ENCODE peak calls at places on chromosome 7, in five cellular contexts. One of them, this sample, is unnamed.

GRCh38 chr7:107913846-107914245 is 22.9 kb downstream of the DLD start:
- DNase-seq in NCI-H82: no peak
- DNase-seq in dermis blood vessel endothelial cell: no peak
- DNase-seq in Daoy: no peak
- DNase-seq in SHP77: no peak
- DNase-seq in this sample: no peak

GRCh38 chr7:5514440-5515035 is 90.9 kb upstream of the TNRC18 start:
- DNase-seq in NCI-H82: no peak
- DNase-seq in dermis blood vessel endothelial cell: no peak
- DNase-seq in Daoy: no peak
- DNase-seq in SHP77: no peak
- DNase-seq in this sample: peak

GRCh38 chr7:132029369-132030160 is 473.1 kb upstream of the PODXL start:
- DNase-seq in NCI-H82: no peak
- DNase-seq in dermis blood vessel endothelial cell: no peak
- DNase-seq in Daoy: peak
- DNase-seq in SHP77: no peak
- DNase-seq in this sample: no peak

GRCh38 chr7:92056276-92056675 is 78.0 kb downstream of the CYP51A1 start:
- DNase-seq in NCI-H82: peak
- DNase-seq in dermis blood vessel endothelial cell: no peak
- DNase-seq in Daoy: no peak
- DNase-seq in SHP77: no peak
- DNase-seq in this sample: no peak

GRCh38 chr7:41445432-41445831 is 257.5 kb downstream of the INHBA start:
- DNase-seq in NCI-H82: no peak
- DNase-seq in dermis blood vessel endothelial cell: no peak
- DNase-seq in Daoy: no peak
- DNase-seq in SHP77: no peak
- DNase-seq in this sample: no peak

GRCh38 chr7:73557397-73558257 is at the start of gene BCL7B:
- DNase-seq in NCI-H82: peak
- DNase-seq in dermis blood vessel endothelial cell: peak
- DNase-seq in Daoy: peak
- DNase-seq in SHP77: peak
- DNase-seq in this sample: peak

GRCh38 chr7:101550641-101551531 is 78.2 kb downstream of the MYL10 start:
- DNase-seq in NCI-H82: no peak
- DNase-seq in dermis blood vessel endothelial cell: no peak
- DNase-seq in Daoy: peak
- DNase-seq in SHP77: no peak
- DNase-seq in this sample: peak

GRCh38 chr7:1849351-1849951 is 179.4 kb downstream of the ELFN1 start:
- DNase-seq in NCI-H82: no peak
- DNase-seq in dermis blood vessel endothelial cell: no peak
- DNase-seq in Daoy: no peak
- DNase-seq in SHP77: no peak
- DNase-seq in this sample: no peak

GRCh38 chr7:26369519-26370385 is 78.1 kb downstream of the SNX10 start:
- DNase-seq in NCI-H82: peak
- DNase-seq in dermis blood vessel endothelial cell: peak
- DNase-seq in Daoy: peak
- DNase-seq in SHP77: peak
- DNase-seq in this sample: peak

GRCh38 chr7:117179701-117180100 is 143.2 kb downstream of the WNT2 start:
- DNase-seq in NCI-H82: no peak
- DNase-seq in dermis blood vessel endothelial cell: no peak
- DNase-seq in Daoy: no peak
- DNase-seq in SHP77: no peak
- DNase-seq in this sample: no peak

GRCh38 chr7:127845497-127846214 is 185.6 kb downstream of the LRRC4 start:
- DNase-seq in NCI-H82: peak
- DNase-seq in dermis blood vessel endothelial cell: no peak
- DNase-seq in Daoy: no peak
- DNase-seq in SHP77: no peak
- DNase-seq in this sample: no peak

GRCh38 chr7:28708458-28708951 is 249.6 kb downstream of the TRIL start:
- DNase-seq in NCI-H82: peak
- DNase-seq in dermis blood vessel endothelial cell: no peak
- DNase-seq in Daoy: no peak
- DNase-seq in SHP77: no peak
- DNase-seq in this sample: no peak

GRCh38 chr7:94423865-94424264 is 29.2 kb downstream of the COL1A2 start:
- DNase-seq in NCI-H82: no peak
- DNase-seq in dermis blood vessel endothelial cell: no peak
- DNase-seq in Daoy: no peak
- DNase-seq in SHP77: no peak
- DNase-seq in this sample: no peak

GRCh38 chr7:113119429-113119828 is 1.1 kb upstream of the SMIM30 start:
- DNase-seq in NCI-H82: no peak
- DNase-seq in dermis blood vessel endothelial cell: no peak
- DNase-seq in Daoy: no peak
- DNase-seq in SHP77: no peak
- DNase-seq in this sample: no peak

GRCh38 chr7:8068892-8069686 is 100.5 kb downstream of the GLCCI1 start:
- DNase-seq in NCI-H82: no peak
- DNase-seq in dermis blood vessel endothelial cell: no peak
- DNase-seq in Daoy: no peak
- DNase-seq in SHP77: no peak
- DNase-seq in this sample: peak

GRCh38 chr7:55526770-55527169 is 45.5 kb downstream of the VOPP1 start:
- DNase-seq in NCI-H82: peak
- DNase-seq in dermis blood vessel endothelial cell: no peak
- DNase-seq in Daoy: no peak
- DNase-seq in SHP77: no peak
- DNase-seq in this sample: peak

GRCh38 chr7:70406419-70407189 is 725.3 kb upstream of the GALNT17 start:
- DNase-seq in NCI-H82: peak
- DNase-seq in dermis blood vessel endothelial cell: no peak
- DNase-seq in Daoy: no peak
- DNase-seq in SHP77: no peak
- DNase-seq in this sample: no peak

GRCh38 chr7:45882465-45882810 is 5.8 kb upstream of the IGFBP1 start:
- DNase-seq in NCI-H82: no peak
- DNase-seq in dermis blood vessel endothelial cell: no peak
- DNase-seq in Daoy: peak
- DNase-seq in SHP77: peak
- DNase-seq in this sample: no peak

GRCh38 chr7:130699686-130700085 is 13.3 kb upstream of the TSGA13 start:
- DNase-seq in NCI-H82: no peak
- DNase-seq in dermis blood vessel endothelial cell: no peak
- DNase-seq in Daoy: peak
- DNase-seq in SHP77: no peak
- DNase-seq in this sample: no peak

GRCh38 chr7:2051708-2052656 is 180.8 kb downstream of the MAD1L1 start:
- DNase-seq in NCI-H82: no peak
- DNase-seq in dermis blood vessel endothelial cell: no peak
- DNase-seq in Daoy: no peak
- DNase-seq in SHP77: peak
- DNase-seq in this sample: no peak

GRCh38 chr7:133109816-133110215 is 27.9 kb upstream of the CHCHD3 start:
- DNase-seq in NCI-H82: no peak
- DNase-seq in dermis blood vessel endothelial cell: no peak
- DNase-seq in Daoy: no peak
- DNase-seq in SHP77: no peak
- DNase-seq in this sample: no peak

GRCh38 chr7:87513735-87514319 is 38.3 kb upstream of the ABCB4 start:
- DNase-seq in NCI-H82: no peak
- DNase-seq in dermis blood vessel endothelial cell: no peak
- DNase-seq in Daoy: no peak
- DNase-seq in SHP77: no peak
- DNase-seq in this sample: no peak

GRCh38 chr7:32930378-32930777 is 26.9 kb upstream of the FKBP9 start:
- DNase-seq in NCI-H82: no peak
- DNase-seq in dermis blood vessel endothelial cell: no peak
- DNase-seq in Daoy: no peak
- DNase-seq in SHP77: no peak
- DNase-seq in this sample: no peak

GRCh38 chr7:152761116-152761748 is 1.7 kb downstream of the ACTR3B start:
- DNase-seq in NCI-H82: no peak
- DNase-seq in dermis blood vessel endothelial cell: no peak
- DNase-seq in Daoy: no peak
- DNase-seq in SHP77: no peak
- DNase-seq in this sample: peak

GRCh38 chr7:9328296-9328695 is 894.9 kb downstream of the NXPH1 start:
- DNase-seq in NCI-H82: no peak
- DNase-seq in dermis blood vessel endothelial cell: no peak
- DNase-seq in Daoy: no peak
- DNase-seq in SHP77: no peak
- DNase-seq in this sample: no peak

GRCh38 chr7:95001815-95002561 is 94.6 kb downstream of the PPP1R9A start:
- DNase-seq in NCI-H82: no peak
- DNase-seq in dermis blood vessel endothelial cell: no peak
- DNase-seq in Daoy: no peak
- DNase-seq in SHP77: no peak
- DNase-seq in this sample: no peak

GRCh38 chr7:37757563-37757962 is 74.0 kb downstream of the GPR141 start:
- DNase-seq in NCI-H82: no peak
- DNase-seq in dermis blood vessel endothelial cell: no peak
- DNase-seq in Daoy: no peak
- DNase-seq in SHP77: no peak
- DNase-seq in this sample: no peak

GRCh38 chr7:31858051-31858450 is 171.0 kb downstream of the PPP1R17 start:
- DNase-seq in NCI-H82: no peak
- DNase-seq in dermis blood vessel endothelial cell: no peak
- DNase-seq in Daoy: no peak
- DNase-seq in SHP77: no peak
- DNase-seq in this sample: no peak

GRCh38 chr7:30164567-30164966 is 29.8 kb downstream of the MTURN start:
- DNase-seq in NCI-H82: peak
- DNase-seq in dermis blood vessel endothelial cell: peak
- DNase-seq in Daoy: peak
- DNase-seq in SHP77: peak
- DNase-seq in this sample: no peak

GRCh38 chr7:14825909-14826308 is 76.6 kb downstream of the DGKB start:
- DNase-seq in NCI-H82: no peak
- DNase-seq in dermis blood vessel endothelial cell: no peak
- DNase-seq in Daoy: no peak
- DNase-seq in SHP77: no peak
- DNase-seq in this sample: no peak

GRCh38 chr7:86768967-86769760 is 125.5 kb downstream of the GRM3 start:
- DNase-seq in NCI-H82: no peak
- DNase-seq in dermis blood vessel endothelial cell: no peak
- DNase-seq in Daoy: no peak
- DNase-seq in SHP77: no peak
- DNase-seq in this sample: no peak

GRCh38 chr7:47170516-47170915 is 411.4 kb downstream of the TNS3 start:
- DNase-seq in NCI-H82: peak
- DNase-seq in dermis blood vessel endothelial cell: peak
- DNase-seq in Daoy: no peak
- DNase-seq in SHP77: no peak
- DNase-seq in this sample: no peak

This sample was measured in endodermal cell.